ENCODE peak calls at places on chromosomes 13 and 19, in ten cellular contexts. G is ovary, F is suprapubic skin, K is PC-3, X is tibial artery, O is tibial nerve, S is OCI-LY7, Y is upper lobe of right lung, N is Peyer's patch, Z is heart left ventricle. I is an unnamed sample.
A peak's percentile ranks its signal among the peaks of the same experiment; 100 is the strongest.

GRCh38 chr13:30065181-30065580 is 214.8 kb upstream of the UBL3 start:
- DNase-seq in Y (no peak), K (no peak), F (no peak), G (no peak), O (no peak), Z (no peak), N (no peak), X (no peak), S (no peak), I (no peak)

GRCh38 chr19:32104465-32105235 is 240.8 kb upstream of the ZNF507 start:
- DNase-seq in K (peak; percentile 35), X (no peak), O (no peak), N (no peak), Y (no peak), S (no peak), G (no peak), F (no peak), Z (no peak), I (no peak)

GRCh38 chr19:52542984-52543664 is 15.7 kb downstream of the ZNF808 start:
- DNase-seq in N (no peak), S (no peak), Z (no peak), X (no peak), K (peak; percentile 11), G (no peak), Y (no peak), O (no peak), F (no peak), I (no peak)

GRCh38 chr13:106156468-106156867 is 379.0 kb downstream of the EFNB2 start:
- DNase-seq in Y (no peak), F (no peak), Z (no peak), O (no peak), G (no peak), N (no peak), K (peak; percentile 88), X (no peak), S (no peak), I (peak; percentile 77)

GRCh38 chr19:31944286-31944685 is 401.1 kb upstream of the ZNF507 start:
- DNase-seq in O (no peak), X (no peak), K (no peak), S (no peak), Y (no peak), G (no peak), F (no peak), N (no peak), Z (no peak), I (no peak)

GRCh38 chr13:83024955-83025594 is 857.2 kb downstream of the SLITRK1 start:
- DNase-seq in S (no peak), G (no peak), Y (no peak), O (no peak), K (no peak), F (no peak), X (no peak), N (no peak), Z (no peak), I (no peak)

GRCh38 chr19:48660854-48661731 is 11.7 kb downstream of the NTN5 start:
- DNase-seq in O (peak; percentile 90), F (peak; percentile 87), Z (peak; percentile 92), X (peak; percentile 85), S (peak; percentile 99), K (peak; percentile 79), Y (peak; percentile 90), N (peak; percentile 82), G (peak; percentile 82), I (peak; percentile 91)

GRCh38 chr19:58060231-58060630 is 1.1 kb downstream of the ZNF135 start:
- DNase-seq in K (no peak), Y (no peak), Z (no peak), F (no peak), S (no peak), X (no peak), N (no peak), O (no peak), G (no peak), I (no peak)

GRCh38 chr13:71368301-71368700 is 498.7 kb downstream of the DACH1 start:
- DNase-seq in G (no peak), K (no peak), F (no peak), O (no peak), N (no peak), Z (no peak), X (no peak), S (no peak), Y (no peak), I (no peak)

GRCh38 chr19:2803486-2804155 is 16.0 kb upstream of the ZNF554 start:
- DNase-seq in Z (no peak), N (no peak), Y (no peak), K (no peak), G (no peak), X (no peak), F (no peak), S (no peak), O (no peak), I (no peak)

GRCh38 chr13:43390101-43390500 is 366.7 kb downstream of the DNAJC15 start:
- DNase-seq in G (no peak), K (no peak), N (no peak), F (no peak), O (no peak), Z (no peak), Y (no peak), X (no peak), S (no peak), I (no peak)

GRCh38 chr19:49491030-49491803 is 3.8 kb downstream of the RPL13A start:
- DNase-seq in N (no peak), X (no peak), G (no peak), S (no peak), F (no peak), K (no peak), Z (no peak), O (no peak), Y (no peak), I (no peak)

GRCh38 chr13:99694251-99694650 is 193.0 kb downstream of the TM9SF2 start:
- DNase-seq in Y (no peak), N (no peak), F (no peak), O (no peak), S (no peak), Z (no peak), G (no peak), K (no peak), X (no peak), I (no peak)

GRCh38 chr13:26600345-26600761 is 42.9 kb downstream of the WASF3 start:
- DNase-seq in K (no peak), O (peak; percentile 41), N (no peak), X (no peak), S (no peak), Y (no peak), G (no peak), Z (no peak), F (no peak), I (no peak)

GRCh38 chr19:50728084-50728737 is 5.0 kb downstream of the CLEC11A start:
- DNase-seq in N (no peak), K (no peak), X (peak; percentile 53), O (peak; percentile 62), Y (peak; percentile 86), Z (peak; percentile 78), S (no peak), G (peak; percentile 87), F (peak; percentile 81), I (peak; percentile 89)

GRCh38 chr13:50672025-50672424 is 171.5 kb downstream of the DLEU7 start:
- DNase-seq in N (no peak), K (peak; percentile 44), Y (no peak), F (no peak), O (no peak), S (no peak), G (no peak), Z (no peak), X (peak; percentile 24), I (no peak)

GRCh38 chr13:106561551-106562170 is 6.3 kb downstream of the ARGLU1 start:
- DNase-seq in O (no peak), Z (peak; percentile 25), G (no peak), K (no peak), X (no peak), N (no peak), F (no peak), Y (no peak), S (no peak), I (no peak)

GRCh38 chr13:19123502-19123901 is 58.1 kb downstream of the TUBA3C start:
- DNase-seq in Y (no peak), N (no peak), O (no peak), K (no peak), S (no peak), X (no peak), G (no peak), F (no peak), Z (no peak), I (no peak)

DNA sequence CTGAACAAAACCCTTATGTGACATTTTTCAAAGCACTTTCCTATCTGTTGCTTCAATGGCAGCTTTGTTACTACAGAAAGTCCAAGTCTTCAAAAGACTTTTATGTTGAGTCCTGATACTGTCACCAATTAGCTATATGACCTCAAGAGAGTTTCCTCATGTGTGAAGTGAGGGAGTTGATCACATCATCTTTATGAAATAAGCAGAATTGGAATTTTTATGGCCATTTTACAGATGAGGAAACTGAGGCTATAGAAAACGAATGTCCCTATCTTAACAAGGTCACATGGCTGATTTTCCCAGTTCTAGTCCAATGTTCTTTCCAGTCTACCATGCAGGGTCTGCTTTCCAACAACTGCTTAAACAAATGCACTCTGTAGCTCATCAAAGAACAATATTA is 2.6 kb downstream of the TNFRSF19 start:
- DNase-seq in S (no peak), F (no peak), X (no peak), O (no peak), K (no peak), N (no peak), Z (no peak), Y (no peak), G (no peak), I (no peak)
- H3K4me1 ChIP-seq in S (no peaks in the 10 kb centered on the region), F (peaks cover 22% of the 10 kb centered on the region), X (no peaks in the 10 kb centered on the region), O (no peaks in the 10 kb centered on the region), K (peaks cover 14% of the 10 kb centered on the region), N (no peaks in the 10 kb centered on the region), Z (no peaks in the 10 kb centered on the region), Y (no peaks in the 10 kb centered on the region), G (no peaks in the 10 kb centered on the region), I (no peaks in the 10 kb centered on the region)

DNA sequence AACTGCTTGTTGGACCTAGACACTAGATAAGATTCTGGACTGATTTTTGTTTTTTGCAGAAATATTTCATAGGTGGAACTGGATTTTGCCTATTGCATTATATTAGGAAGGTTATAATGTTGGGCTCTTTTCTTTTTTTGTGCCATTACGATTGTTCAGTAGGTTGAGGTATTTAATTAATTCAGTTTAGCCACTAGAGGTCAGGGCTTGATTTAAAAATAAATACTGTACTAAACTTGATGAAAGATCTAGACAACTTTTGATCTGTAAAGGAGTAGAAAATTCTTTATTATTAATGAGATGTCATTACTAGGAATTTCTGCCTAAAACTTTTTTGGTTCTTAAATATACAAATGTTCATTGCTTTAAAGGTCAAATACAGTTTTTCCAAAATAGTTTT is 15.2 kb upstream of the SUPT20H start:
- DNase-seq in S (peak; percentile 53), Z (no peak), N (no peak), Y (no peak), F (no peak), O (no peak), G (no peak), X (no peak), K (peak; percentile 48), I (no peak)
- TF ChIP-seq CTCF in S (peak; percentile 87), Z (peak; percentile 60), N (peak; percentile 46), Y (peak; percentile 58), F (no peak), O (peak; percentile 28), G (no peak), X (peak; percentile 30), K (peak; percentile 58), I (peak; percentile 59)

GRCh38 chr19:799076-799881 is 2.0 kb downstream of the PTBP1 start:
- DNase-seq in F (no peak), X (no peak), N (no peak), Y (no peak), Z (peak; percentile 31), K (peak; percentile 26), S (peak; percentile 33), O (no peak), G (peak; percentile 47), I (no peak)
- H3K4me1 ChIP-seq in F (peaks cover 67% of the 10 kb centered on the region), X (peaks cover 57% of the 10 kb centered on the region), N (peaks cover 33% of the 10 kb centered on the region), Y (peaks cover 55% of the 10 kb centered on the region), Z (peaks cover 61% of the 10 kb centered on the region), K (peaks cover 26% of the 10 kb centered on the region), S (peaks cover 21% of the 10 kb centered on the region), O (peaks cover 56% of the 10 kb centered on the region), G (peaks cover 46% of the 10 kb centered on the region), I (peaks cover 9% of the 10 kb centered on the region)

GRCh38 chr19:55454787-55455243 is 6.6 kb downstream of the ISOC2 start:
- DNase-seq in Z (no peak), S (peak; percentile 58), F (no peak), K (peak; percentile 68), Y (no peak), N (no peak), X (no peak), O (no peak), G (no peak), I (peak; percentile 55)
- TF ChIP-seq CTCF in Z (peak; percentile 52), S (peak; percentile 80), F (no peak), K (peak; percentile 88), Y (peak; percentile 42), N (peak; percentile 42), X (peak; percentile 24), O (peak; percentile 46), G (peak; percentile 10), I (peak; percentile 53)